ENCODE peak calls at places on chromosomes 7 and 10, in eight cellular contexts. T, F, U, C, Z, M, A and R are unnamed samples. For H3K4me1, the result is how much of the 10 kb centered on the place peaks cover.

GRCh38 chr7:34849163-34849960 is 187.9 kb downstream of the DPY19L1 start:
- DNase-seq in Z (no peak), A (no peak), C (no peak), F (no peak), M (no peak), U (no peak), T (peak), R (no peak)

GRCh38 chr10:109941193-109941872 is 18.0 kb upstream of the XPNPEP1 start:
- DNase-seq in F (no peak), U (no peak), C (no peak), M (no peak), Z (no peak), T (no peak), A (no peak), R (no peak)

GRCh38 chr7:39683216-39683845 is 60.0 kb downstream of the RALA start:
- DNase-seq in C (no peak), U (no peak), F (no peak), Z (no peak), M (no peak), T (peak), A (no peak), R (no peak)

GRCh38 chr7:151934584-151934983 is 21.7 kb upstream of the GALNTL5 start:
- DNase-seq in A (no peak), F (no peak), M (no peak), U (no peak), C (no peak), Z (no peak), T (no peak), R (no peak)

GRCh38 chr10:72106896-72107295 is 18.5 kb upstream of the SPOCK2 start:
- DNase-seq in C (no peak), M (no peak), U (no peak), Z (no peak), A (no peak), F (no peak), T (no peak), R (no peak)

GRCh38 chr7:17274551-17275245 is 23.8 kb upstream of the AHR start:
- DNase-seq in A (no peak), C (peak), U (no peak), T (peak), M (no peak), F (no peak), Z (no peak), R (no peak)

GRCh38 chr7:116953727-116954442 is 584 bp downstream of the ST7 start:
- DNase-seq in T (peak), U (peak), A (peak), F (peak), C (peak), Z (peak), M (no peak), R (peak)

GRCh38 chr7:98619450-98620321 is 2.6 kb downstream of the NPTX2 start:
- DNase-seq in T (peak), M (no peak), F (peak), A (no peak), Z (no peak), U (no peak), C (no peak), R (no peak)

GRCh38 chr7:99209781-99210180 is 1.9 kb upstream of the KPNA7 start:
- DNase-seq in T (no peak), U (no peak), F (no peak), Z (no peak), C (no peak), A (no peak), M (no peak), R (no peak)

GRCh38 chr7:131570401-131570800 is 14.0 kb upstream of the PODXL start:
- DNase-seq in U (no peak), T (no peak), C (no peak), A (no peak), M (no peak), Z (no peak), F (no peak), R (no peak)

GRCh38 chr10:59887006-59887405 is 19.4 kb downstream of the CCDC6 start:
- DNase-seq in A (no peak), Z (no peak), C (peak), U (no peak), T (no peak), M (no peak), F (no peak), R (no peak)

GRCh38 chr10:91495402-91495801 is 85.3 kb downstream of the HECTD2 start:
- DNase-seq in A (no peak), F (no peak), C (no peak), U (no peak), Z (no peak), T (peak), M (no peak), R (no peak)

DNA sequence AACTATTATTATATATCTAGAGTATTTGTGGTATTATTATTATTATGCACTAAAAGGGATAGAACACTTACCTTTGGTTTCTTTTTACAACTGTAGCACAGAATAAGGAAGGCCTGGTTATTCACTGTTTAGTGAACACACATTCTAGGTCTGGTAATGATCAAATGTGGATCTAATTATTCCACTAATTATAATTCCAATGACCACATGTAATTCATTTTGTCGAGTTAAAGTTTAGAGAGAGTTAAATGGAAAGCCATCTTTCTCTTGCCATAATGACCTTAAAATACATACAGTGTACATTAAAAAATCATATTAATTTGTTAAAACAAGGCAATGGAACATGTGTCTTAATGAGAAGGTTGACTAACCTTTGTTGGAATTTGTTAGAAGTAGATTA is 147.8 kb downstream of the SEM1 start:
- DNase-seq in F (no peak), Z (no peak), A (no peak), T (no peak), C (no peak), U (no peak), M (no peak), R (no peak)
- H3K4me3 ChIP-seq in F (no peak), Z (no peak), A (no peak), T (no peak), C (no peak), U (no peak), M (no peak), R (no peak)

GRCh38 chr7:135877799-135878198 is 99.4 kb downstream of the MTPN start:
- DNase-seq in C (no peak), A (no peak), U (no peak), F (no peak), Z (no peak), M (peak), T (peak), R (no peak)
- H3K27ac ChIP-seq in C (no peak), A (no peak), U (no peak), F (no peak), Z (no peak), M (no peak), T (no peak), R (no peak)

GRCh38 chr10:133261726-133262325 is 14.8 kb downstream of the ADAM8 start:
- DNase-seq in U (peak), Z (no peak), A (peak), C (peak), M (no peak), T (peak), F (peak), R (peak)
- H3K4me1 ChIP-seq in U (half or more), Z (half or more), A (under half), C (half or more), M (under half), T (under half), F (under half), R (under half)

DNA sequence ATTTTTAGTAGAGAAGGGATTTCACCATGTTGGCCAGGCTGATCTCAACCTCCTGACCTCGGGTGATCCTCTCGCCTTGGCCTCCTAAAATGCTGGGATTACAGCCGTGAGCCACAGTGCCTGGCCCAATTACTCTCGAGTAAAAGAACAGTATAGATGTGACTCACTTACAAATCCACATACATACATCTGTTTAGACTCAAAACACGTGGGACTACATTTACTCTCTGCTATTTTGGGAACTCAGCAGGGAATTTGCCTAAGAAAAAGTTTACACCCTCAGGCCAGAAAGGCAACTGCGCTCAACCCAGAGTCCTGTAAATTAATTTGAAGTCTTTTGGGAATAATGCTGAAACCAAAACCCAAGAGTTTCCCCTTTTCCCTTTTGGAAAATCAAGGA is 289.7 kb downstream of the KLF6 start:
- DNase-seq in F (no peak), U (no peak), A (no peak), T (no peak), Z (no peak), C (no peak), M (no peak), R (no peak)
- H3K4me3 ChIP-seq in F (no peak), U (no peak), A (no peak), T (no peak), Z (no peak), C (no peak), M (no peak), R (no peak)

GRCh38 chr10:95540514-95541052 is 20.6 kb downstream of the SORBS1 start:
- DNase-seq in U (no peak), T (no peak), C (no peak), M (no peak), F (no peak), A (no peak), Z (no peak), R (no peak)
- H3K27ac ChIP-seq in U (peak), T (no peak), C (no peak), M (no peak), F (peak), A (peak), Z (no peak), R (peak)

DNA sequence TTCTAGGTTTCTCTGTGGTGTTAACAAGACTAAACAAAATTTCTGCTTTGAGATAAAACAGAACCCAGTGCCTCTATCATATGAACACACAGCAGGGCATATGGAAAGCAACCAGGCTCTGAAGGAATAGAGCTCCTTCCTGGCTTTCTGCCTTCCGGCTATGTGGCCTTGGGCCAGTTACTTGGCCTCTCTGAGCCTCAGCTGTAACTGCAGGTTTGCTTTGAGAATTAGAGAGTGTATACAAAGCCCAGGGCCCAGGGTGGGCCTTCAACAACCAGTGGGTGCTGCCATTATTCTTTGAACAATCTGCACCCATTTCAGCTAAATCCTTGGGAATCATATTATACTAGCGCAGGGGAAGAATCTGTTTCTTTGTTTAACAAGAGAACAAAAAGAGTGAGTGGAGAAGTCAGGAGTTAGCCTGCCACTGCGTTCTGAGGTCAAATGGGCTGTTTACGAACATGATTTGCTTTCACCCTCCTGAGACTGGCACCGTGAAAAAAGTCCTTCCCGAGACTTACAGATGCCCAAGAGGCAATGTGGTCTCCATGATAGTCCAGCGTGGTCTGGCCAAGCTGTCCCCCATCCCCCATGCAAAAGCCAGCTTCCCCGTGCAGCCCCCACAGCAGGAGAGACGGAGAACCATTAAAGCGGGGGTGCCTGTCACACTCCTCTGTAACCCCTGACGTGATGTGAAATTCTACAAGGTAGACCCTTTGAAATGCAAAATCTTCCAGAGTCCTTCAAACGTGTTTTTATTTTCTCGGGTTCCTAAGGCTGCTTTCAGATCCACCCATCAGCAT is 4.9 kb downstream of the FAM53B start:
- DNase-seq in U (no peak), Z (no peak), A (no peak), T (no peak), C (no peak), F (no peak), M (no peak), R (no peak)
- H3K4me1 ChIP-seq in U (half or more), Z (under half), A (half or more), T (under half), C (half or more), F (half or more), M (half or more), R (half or more)

DNA sequence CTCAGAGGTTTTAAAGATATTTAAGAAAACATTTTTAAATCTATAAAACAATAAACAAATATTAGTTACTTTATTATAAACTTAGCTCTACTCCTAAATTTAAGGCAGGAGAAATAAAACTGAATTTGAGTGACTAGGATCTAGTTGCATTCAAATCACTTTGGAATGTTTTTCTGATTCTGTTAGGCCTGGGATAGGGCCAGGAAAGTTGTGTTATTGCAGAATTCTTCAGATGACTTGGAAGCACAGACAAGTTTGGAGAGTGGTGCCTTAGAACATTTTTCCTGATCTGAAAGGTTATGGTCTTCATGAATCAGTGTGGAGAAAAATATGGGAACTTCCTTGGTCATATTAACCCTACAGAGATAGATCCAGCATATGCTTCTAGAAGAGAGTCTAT is 15.6 kb upstream of the SLC25A13 start:
- DNase-seq in T (peak), U (no peak), C (no peak), F (no peak), M (no peak), Z (no peak), A (no peak), R (no peak)
- H3K4me3 ChIP-seq in T (no peak), U (no peak), C (no peak), F (no peak), M (no peak), Z (no peak), A (no peak), R (no peak)